ENCODE peak calls at places on chromosomes 7 and 10, in four cellular contexts. E is activated naive CD4-positive, alpha-beta T cell; A is GM13977; M is stimulated activated CD8-positive, alpha-beta memory T cell treated with anti-CD3 and anti-CD28 coated beads, Interleukin-2, amount 100 ng/mL, for 1 hour. K is an unnamed sample.
A peak's percentile ranks its signal among the peaks of the same experiment; 100 is the strongest.

GRCh38 chr7:43307522-43307921 is 195.1 kb downstream of the HECW1 start:
- DNase-seq in M (no peak), A (no peak), E (no peak), K (no peak)

GRCh38 chr10:72315611-72316385 is 38.9 kb downstream of the DNAJB12 start:
- DNase-seq in E (no peak), A (no peak), M (no peak), K (no peak)

GRCh38 chr7:29146082-29146706 is at the start of gene CPVL:
- DNase-seq in E (no peak), M (no peak), A (no peak), K (no peak)

GRCh38 chr10:95242581-95243317 is 48.1 kb downstream of the PDLIM1 start:
- DNase-seq in A (peak; percentile 21), E (no peak), M (no peak), K (no peak)

GRCh38 chr10:66746246-66746645 is 179.6 kb upstream of the LRRTM3 start:
- DNase-seq in M (no peak), E (no peak), A (no peak), K (no peak)

GRCh38 chr7:112202819-112203218 is 3.4 kb downstream of the DOCK4 start:
- DNase-seq in M (no peak), E (no peak), A (no peak), K (no peak)

GRCh38 chr7:452791-453455 is 66.7 kb downstream of the PDGFA start:
- DNase-seq in A (no peak), E (no peak), M (no peak), K (no peak)

GRCh38 chr10:20975236-20975635 is 78.1 kb upstream of the NEBL start:
- DNase-seq in M (no peak), A (no peak), E (no peak), K (no peak)

GRCh38 chr10:110076559-110077318 is 69.0 kb downstream of the ADD3 start:
- DNase-seq in A (peak; percentile 28), M (no peak), E (no peak), K (peak; percentile 20)

GRCh38 chr7:16083931-16084330 is 337.4 kb downstream of the CRPPA start:
- DNase-seq in E (no peak), A (no peak), M (no peak), K (no peak)